ENCODE peak calls at places on chromosomes 12 and 14, in ten cellular contexts. U, N, I, W, H, Q, L, R, Y and Z are unnamed samples.

GRCh38 chr14:70808402-70809237 is 693 bp downstream of the MAP3K9 start:
- DNase-seq in R (peak), W (no peak), Y (peak), Q (peak), H (no peak), I (no peak), U (peak), N (no peak), L (no peak), Z (no peak)

GRCh38 chr12:12017135-12017581 is 53.6 kb upstream of the BCL2L14 start:
- DNase-seq in H (no peak), R (no peak), N (peak), L (no peak), Q (no peak), W (no peak), Y (no peak), U (no peak), I (no peak), Z (no peak)

GRCh38 chr12:52766351-52767019 is 10.7 kb downstream of the KRT76 start:
- DNase-seq in Q (no peak), I (no peak), H (no peak), L (no peak), Y (no peak), U (no peak), R (no peak), N (no peak), W (no peak), Z (no peak)

GRCh38 chr14:54882521-54882920 is 20.1 kb downstream of the GCH1 start:
- DNase-seq in U (no peak), Y (no peak), N (peak), W (no peak), R (no peak), H (no peak), I (no peak), Q (no peak), L (no peak), Z (no peak)

GRCh38 chr12:93167841-93168492 is 209.8 kb upstream of the NUDT4 start:
- DNase-seq in N (peak), I (no peak), W (no peak), R (no peak), L (no peak), Q (peak), U (no peak), Y (no peak), H (no peak), Z (no peak)

GRCh38 chr12:117144599-117144998 is 45.4 kb upstream of the TESC start:
- DNase-seq in I (no peak), Q (no peak), U (no peak), H (no peak), W (no peak), Y (no peak), R (no peak), L (no peak), N (no peak), Z (no peak)

GRCh38 chr14:36070056-36071043 is 106.2 kb downstream of the PTCSC3 start:
- DNase-seq in H (no peak), Q (peak), Y (peak), U (peak), N (peak), W (peak), L (no peak), I (no peak), R (no peak), Z (peak)

GRCh38 chr12:120940799-120941198 is 36.6 kb upstream of the SPPL3 start:
- DNase-seq in W (peak), Q (no peak), U (no peak), N (no peak), Y (no peak), H (no peak), I (no peak), L (no peak), R (no peak), Z (no peak)

GRCh38 chr14:97978336-97978735 is 1181.2 kb downstream of the VRK1 start:
- DNase-seq in U (peak), H (peak), R (peak), Q (peak), I (peak), Y (peak), N (peak), L (peak), W (peak), Z (peak)

DNA sequence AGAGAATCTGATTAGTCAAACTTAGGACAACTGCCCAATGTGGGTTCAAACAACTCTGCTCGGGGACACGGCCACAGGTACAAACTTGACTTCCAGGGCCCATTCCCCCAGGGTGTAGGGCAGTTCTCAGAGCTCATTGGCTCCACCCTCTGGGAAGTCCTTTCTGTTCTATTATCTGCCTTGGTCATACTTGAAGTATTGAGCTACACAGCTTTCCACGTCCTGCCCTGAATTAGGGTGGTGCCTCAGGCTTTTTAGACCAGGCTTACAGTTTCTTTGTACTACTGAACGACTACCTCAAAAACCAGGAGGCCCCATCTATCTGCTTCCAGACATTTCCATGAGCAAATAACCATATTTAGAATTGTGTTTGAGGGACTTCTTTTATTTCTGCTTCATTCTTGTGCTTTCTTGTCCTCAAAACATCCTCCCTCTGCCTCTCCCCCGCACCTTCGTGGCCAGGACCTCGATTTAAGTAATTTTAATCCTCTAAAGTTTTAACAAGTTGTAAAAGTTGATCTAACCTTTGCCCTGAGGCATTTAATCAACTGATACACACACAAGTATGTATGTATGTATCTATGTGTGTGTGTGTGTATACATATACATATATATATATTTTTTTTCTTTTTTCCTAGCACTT is 281.8 kb upstream of the AMIGO2 start:
- DNase-seq in W (no peak), H (peak), I (no peak), U (no peak), N (no peak), Q (no peak), Y (no peak), L (peak), R (peak), Z (no peak)
- TF ChIP-seq CTCF in W (no peak), H (peak), I (no peak), U (no peak), N (no peak), Q (no peak), Y (no peak), L (no peak), R (no peak), Z (no peak)

GRCh38 chr12:125549836-125550235 is 484.6 kb downstream of the AACS start:
- DNase-seq in U (no peak), H (no peak), N (no peak), Q (no peak), L (no peak), I (no peak), W (no peak), Y (no peak), R (no peak), Z (no peak)
- TF ChIP-seq CTCF in U (peak), H (no peak), N (peak), Q (peak), L (no peak), I (peak), W (peak), Y (peak), R (no peak), Z (no peak)

GRCh38 chr12:69840727-69841126 is 15.7 kb downstream of the MYRFL start:
- DNase-seq in R (no peak), U (no peak), Q (no peak), H (no peak), W (no peak), I (no peak), L (no peak), N (peak), Y (no peak), Z (no peak)
- TF ChIP-seq CTCF in R (no peak), U (no peak), Q (no peak), H (no peak), W (no peak), I (no peak), L (no peak), N (no peak), Y (no peak), Z (no peak)

DNA sequence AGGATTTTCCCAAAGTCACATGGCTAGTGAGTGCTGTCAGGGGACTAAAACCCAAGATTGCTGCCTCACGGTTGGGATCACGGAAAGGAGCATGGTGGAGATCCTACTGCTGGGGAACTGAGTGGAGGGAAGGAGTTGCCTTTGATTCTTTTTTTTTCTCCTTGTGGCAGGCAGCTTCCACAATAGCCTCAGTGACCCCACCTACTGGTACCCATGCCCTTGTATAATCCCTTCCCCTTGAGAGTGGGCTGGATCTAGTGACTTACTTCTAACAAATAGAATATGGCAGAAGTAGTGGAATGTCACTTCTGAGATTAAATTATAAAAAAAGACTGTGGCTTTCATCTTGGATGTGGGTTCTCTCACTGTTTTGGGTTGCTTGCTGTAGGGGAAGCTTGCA is 135.7 kb downstream of the DICER1 start:
- DNase-seq in H (no peak), U (no peak), Y (no peak), L (no peak), Q (no peak), I (no peak), R (no peak), N (no peak), W (no peak), Z (no peak)
- TF ChIP-seq CTCF in H (no peak), U (no peak), Y (no peak), L (no peak), Q (peak), I (no peak), R (no peak), N (no peak), W (no peak), Z (no peak)

DNA sequence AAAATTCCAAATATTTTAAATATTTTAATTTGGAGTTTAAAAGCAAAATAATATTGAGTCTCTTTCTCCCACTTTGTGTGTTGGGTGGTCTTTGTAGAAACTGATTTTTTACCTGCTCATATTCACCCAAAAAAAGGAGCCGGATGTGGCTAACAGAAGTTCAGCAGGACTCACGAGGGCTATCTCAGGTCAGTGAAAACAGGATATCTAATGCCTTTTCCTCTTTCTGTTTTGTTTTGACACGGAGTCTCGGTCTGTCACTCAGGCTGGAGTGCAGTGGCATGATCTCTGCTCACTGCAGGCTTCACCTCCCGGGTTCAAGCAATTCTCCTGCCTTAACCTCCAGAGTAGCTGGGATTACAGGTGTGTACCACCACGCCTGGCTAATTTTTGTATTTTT is 30.8 kb downstream of the COA8 start:
- DNase-seq in Q (no peak), I (no peak), W (no peak), Y (no peak), N (no peak), R (no peak), H (no peak), U (no peak), L (no peak), Z (no peak)
- TF ChIP-seq CTCF in Q (no peak), I (no peak), W (no peak), Y (no peak), N (no peak), R (no peak), H (no peak), U (no peak), L (no peak), Z (no peak)

DNA sequence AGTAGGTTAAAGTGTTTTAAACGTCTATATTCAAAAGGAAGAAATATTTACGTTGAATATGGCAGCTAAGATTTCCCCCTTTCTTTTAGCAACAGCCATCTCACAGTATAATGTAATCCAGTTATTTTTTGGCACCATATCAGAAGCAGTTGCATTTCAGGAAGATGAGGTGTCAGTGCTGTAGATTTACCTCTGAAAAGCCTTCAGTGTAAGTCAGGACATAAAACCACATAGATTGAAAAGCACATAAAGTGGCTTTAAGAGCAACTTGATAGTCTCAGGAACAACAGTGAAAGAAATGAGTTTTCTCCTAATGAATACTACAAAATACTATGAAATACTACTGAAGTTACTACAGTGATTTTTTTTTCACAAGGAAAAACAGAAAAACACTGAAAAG is 6.9 kb downstream of the MLH3 start:
- DNase-seq in U (no peak), Y (no peak), L (no peak), I (no peak), R (no peak), N (peak), W (peak), Q (no peak), H (no peak), Z (no peak)
- TF ChIP-seq CTCF in U (no peak), Y (no peak), L (no peak), I (no peak), R (no peak), N (no peak), W (no peak), Q (no peak), H (no peak), Z (no peak)

DNA sequence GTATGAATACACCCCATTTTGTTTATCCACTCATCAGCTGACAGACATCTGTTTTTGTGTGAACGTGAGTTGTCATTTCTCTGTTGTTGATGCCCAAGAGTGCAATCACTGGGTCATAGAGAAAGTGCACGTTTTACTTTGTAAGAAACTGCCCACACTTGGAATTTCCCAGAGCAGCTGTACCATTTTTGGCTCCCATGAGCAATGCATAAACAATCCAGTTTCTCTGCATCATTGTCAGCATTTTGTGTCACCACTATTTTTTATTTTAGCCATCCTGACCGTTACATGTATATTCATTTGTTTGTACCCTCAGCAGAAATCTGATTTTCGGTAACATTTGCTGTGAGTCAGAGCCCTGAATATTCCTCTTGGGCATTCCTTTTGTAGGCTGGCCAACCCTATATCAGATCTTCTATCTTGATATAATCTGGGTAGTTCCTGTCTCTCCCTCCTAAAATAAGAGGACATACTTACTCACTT is 62.7 kb downstream of the RBM19 start:
- DNase-seq in W (peak), N (peak), L (no peak), Y (no peak), H (no peak), U (no peak), I (no peak), R (no peak), Q (no peak), Z (no peak)
- TF ChIP-seq CTCF in W (no peak), N (no peak), L (no peak), Y (no peak), H (no peak), U (no peak), I (no peak), R (no peak), Q (no peak), Z (no peak)

GRCh38 chr14:77051101-77051500 is 22.6 kb upstream of the IRF2BPL start:
- DNase-seq in R (no peak), L (peak), N (no peak), I (peak), H (peak), Q (no peak), U (no peak), Y (peak), W (no peak), Z (peak)

GRCh38 chr14:77053046-77053841 is 24.7 kb upstream of the IRF2BPL start:
- DNase-seq in N (peak), U (peak), I (no peak), H (peak), Y (peak), Q (peak), R (peak), L (no peak), W (peak), Z (peak)

GRCh38 chr14:77055981-77056380 is 27.5 kb upstream of the IRF2BPL start:
- DNase-seq in Y (no peak), U (no peak), H (no peak), Q (no peak), R (no peak), L (no peak), W (peak), N (no peak), I (no peak), Z (no peak)

GRCh38 chr14:77058082-77058481 is 29.6 kb upstream of the IRF2BPL start:
- DNase-seq in L (no peak), I (no peak), H (no peak), Y (no peak), U (no peak), R (no peak), Q (no peak), N (no peak), W (no peak), Z (no peak)

DNA sequence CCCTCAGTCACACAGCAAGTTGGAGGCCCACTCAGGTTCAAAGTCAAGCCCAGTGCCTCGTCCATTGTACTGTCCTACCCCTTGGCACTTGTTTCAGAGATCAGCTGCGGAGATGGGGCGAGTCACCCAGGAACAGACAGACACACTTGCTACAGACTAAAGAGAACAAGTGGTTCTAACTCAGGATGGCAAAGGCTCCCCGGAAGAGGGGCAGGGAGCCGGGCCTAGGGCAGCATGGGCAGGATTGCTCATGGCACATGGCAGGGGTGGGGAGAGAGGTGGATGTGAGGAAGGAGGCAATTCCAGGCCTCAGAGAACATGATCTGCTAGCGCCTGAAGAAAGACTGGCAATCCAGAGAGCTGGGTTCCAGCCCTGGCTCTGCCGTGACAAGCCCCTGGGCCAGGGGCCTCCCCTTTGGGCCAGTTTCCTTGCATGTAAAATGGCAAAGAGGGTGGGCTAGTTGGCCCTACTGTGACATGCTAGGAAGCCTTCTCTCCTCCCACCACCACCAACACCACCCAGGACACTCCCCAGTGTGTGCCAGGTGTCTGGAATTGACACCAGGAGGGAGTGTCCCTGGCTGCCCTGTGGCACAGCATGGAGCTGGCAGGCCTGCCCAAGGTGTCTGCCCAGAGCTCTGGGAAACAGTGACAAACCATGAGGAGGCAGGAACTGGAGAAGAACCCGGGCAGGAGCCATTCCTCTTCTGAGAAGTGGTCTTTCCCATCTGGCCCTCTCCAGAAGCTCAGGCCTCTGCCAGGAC is 24.0 kb upstream of the IRF2BPL start:
- DNase-seq in U (no peak), I (no peak), Q (no peak), W (no peak), L (no peak), N (no peak), Y (no peak), H (no peak), R (no peak), Z (no peak)
- TF ChIP-seq CTCF in U (no peak), I (no peak), Q (no peak), W (no peak), L (no peak), N (no peak), Y (no peak), H (no peak), R (no peak), Z (no peak)

GRCh38 chr12:67457799-67458680 is 188.9 kb downstream of the CAND1 start:
- DNase-seq in Y (no peak), N (peak), R (no peak), Q (no peak), I (no peak), H (no peak), U (no peak), W (no peak), L (peak), Z (no peak)
- TF ChIP-seq CTCF in Y (peak), N (peak), R (no peak), Q (peak), I (peak), H (peak), U (peak), W (peak), L (no peak), Z (peak)

DNA sequence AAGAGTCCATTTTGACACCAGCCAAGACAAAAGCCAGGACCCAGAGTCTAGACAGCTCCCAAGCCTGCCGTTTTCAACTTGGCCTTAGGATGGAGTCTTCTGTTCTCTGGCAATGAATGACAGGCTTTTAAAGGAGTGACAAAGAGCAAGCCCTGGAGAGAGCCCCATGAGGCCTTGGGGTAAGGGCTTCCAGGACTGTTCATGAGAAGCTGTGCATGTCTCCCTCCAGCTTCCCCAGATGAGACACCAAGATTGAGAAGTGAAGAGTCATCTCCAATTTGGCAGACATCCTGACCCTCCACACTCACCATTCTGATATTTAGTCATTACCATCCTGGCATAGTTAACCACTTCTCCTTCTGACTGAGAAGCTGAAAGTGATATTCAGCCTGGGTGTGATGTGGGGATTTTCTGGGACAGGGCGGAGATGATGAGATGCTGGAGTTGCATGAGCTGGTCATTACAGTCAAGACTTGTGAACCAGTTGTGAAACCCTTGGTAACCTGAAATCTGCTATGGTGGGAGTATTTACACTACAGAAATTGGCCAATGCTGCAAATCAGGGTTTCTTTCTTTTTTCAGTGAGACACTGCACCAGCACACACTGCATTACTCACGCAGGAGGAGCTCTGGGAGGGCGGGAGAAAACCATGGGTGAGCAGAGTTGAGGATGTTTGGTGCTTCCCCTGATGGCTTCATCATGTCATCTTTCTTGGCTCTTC is 77.8 kb downstream of the VCPKMT start:
- DNase-seq in I (peak), Q (no peak), W (peak), Y (no peak), N (peak), U (no peak), R (no peak), L (peak), H (no peak), Z (no peak)
- TF ChIP-seq CTCF in I (no peak), Q (no peak), W (no peak), Y (no peak), N (peak), U (no peak), R (no peak), L (no peak), H (no peak), Z (no peak)